ENCODE peak calls at places on chromosomes 3 and 15, in five cellular contexts. T is GM23248, X is MM.1S, F is WERI-Rb-1, L is transverse colon. P is an unnamed sample. For H3K27me3, the result is how much of the 10 kb centered on the place peaks cover.

GRCh38 chr3:151278223-151278622 is at the start of gene P2RY14:
- DNase-seq in T (no peak), X (no peak), F (no peak), L (no peak), P (no peak)

GRCh38 chr15:52493968-52494367 is 34.7 kb downstream of the MYO5A start:
- DNase-seq in T (peak), X (no peak), F (no peak), L (no peak), P (no peak)

GRCh38 chr3:127304121-127304744 is 16.4 kb upstream of the PRR20G start:
- DNase-seq in T (no peak), X (peak), F (peak), L (peak), P (peak)

GRCh38 chr3:182683335-182684257 is 109.7 kb upstream of the ATP11B start:
- DNase-seq in T (peak), X (peak), F (peak), L (peak), P (peak)

GRCh38 chr3:32569540-32570425 is 875 bp downstream of the DYNC1LI1 start:
- DNase-seq in T (peak), X (peak), F (peak), L (peak), P (peak)

GRCh38 chr3:189710620-189711388 is 79.6 kb downstream of the TP63 start:
- DNase-seq in T (peak), X (no peak), F (no peak), L (peak), P (peak)

GRCh38 chr15:51425517-51426033 is 84.1 kb downstream of the GLDN start:
- DNase-seq in T (no peak), X (no peak), F (no peak), L (no peak), P (no peak)

GRCh38 chr15:58016776-58017175 is 48.7 kb downstream of the ALDH1A2 start:
- DNase-seq in T (peak), X (no peak), F (no peak), L (no peak), P (no peak)

GRCh38 chr3:177538743-177539730 is 341.8 kb upstream of the TBL1XR1 start:
- DNase-seq in T (no peak), X (peak), F (no peak), L (no peak), P (no peak)

GRCh38 chr3:61358364-61358763 is 107.1 kb upstream of the FHIT start:
- DNase-seq in T (no peak), X (peak), F (peak), L (peak), P (no peak)

GRCh38 chr3:170507063-170507462 is 78.8 kb downstream of the SLC7A14 start:
- DNase-seq in T (no peak), X (no peak), F (no peak), L (no peak), P (no peak)

GRCh38 chr15:40470423-40471104 is at the start of gene CHST14:
- DNase-seq in T (peak), X (peak), F (peak), L (peak), P (peak)

GRCh38 chr15:90412356-90413194 is 24.5 kb downstream of the IQGAP1 start:
- DNase-seq in T (peak), X (no peak), F (no peak), L (peak), P (no peak)

GRCh38 chr3:98974442-98974841 is 72.9 kb upstream of the DCBLD2 start:
- DNase-seq in T (no peak), X (no peak), F (no peak), L (no peak), P (no peak)

GRCh38 chr15:48954538-48954937 is 9.2 kb downstream of the SHC4 start:
- DNase-seq in T (peak), X (no peak), F (no peak), L (no peak), P (no peak)

GRCh38 chr15:96347181-96348111 is 16.9 kb downstream of the NR2F2 start:
- DNase-seq in T (no peak), X (no peak), F (no peak), L (no peak), P (peak)

GRCh38 chr15:47442366-47442765 is 274.9 kb upstream of the SEMA6D start:
- DNase-seq in T (no peak), X (no peak), F (no peak), L (no peak), P (no peak)

GRCh38 chr3:8903191-8903590 is 60.1 kb downstream of the RAD18 start:
- DNase-seq in T (no peak), X (no peak), F (no peak), L (no peak), P (no peak)

GRCh38 chr3:18412684-18413083 is 12.5 kb downstream of the SATB1 start:
- DNase-seq in T (no peak), X (no peak), F (no peak), L (no peak), P (no peak)

GRCh38 chr3:71879089-71879488 is 94.1 kb upstream of the PROK2 start:
- DNase-seq in T (no peak), X (no peak), F (peak), L (no peak), P (no peak)

GRCh38 chr3:100289339-100289738 is 28.5 kb downstream of the TBC1D23 start:
- DNase-seq in T (peak), X (no peak), F (no peak), L (no peak), P (no peak)

GRCh38 chr3:128296469-128297251 is 143.4 kb downstream of the EEFSEC start:
- DNase-seq in T (no peak), X (no peak), F (no peak), L (no peak), P (peak)

GRCh38 chr15:82014989-82015388 is 30.8 kb downstream of the MEX3B start:
- DNase-seq in T (peak), X (no peak), F (no peak), L (no peak), P (no peak)

GRCh38 chr15:22811640-22812039 is 25.2 kb downstream of the NIPA1 start:
- DNase-seq in T (peak), X (no peak), F (peak), L (peak), P (peak)

GRCh38 chr3:17333893-17334292 is 408.5 kb downstream of the TBC1D5 start:
- DNase-seq in T (no peak), X (no peak), F (no peak), L (no peak), P (no peak)

GRCh38 chr15:80777836-80778620 is 1.1 kb upstream of the CEMIP start:
- DNase-seq in T (peak), X (no peak), F (no peak), L (no peak), P (no peak)

GRCh38 chr15:85086855-85087254 is 105.2 kb downstream of the PDE8A start:
- DNase-seq in T (no peak), X (no peak), F (no peak), L (no peak), P (no peak)

GRCh38 chr3:160754371-160754854 is 1.6 kb upstream of the PPM1L start:
- DNase-seq in T (peak), X (peak), F (peak), L (peak), P (peak)

GRCh38 chr3:152402698-152403456 is 134.1 kb downstream of the MBNL1 start:
- DNase-seq in T (no peak), X (no peak), F (no peak), L (no peak), P (no peak)

GRCh38 chr3:134406331-134407246 is 32.3 kb upstream of the AMOTL2 start:
- DNase-seq in T (peak), X (no peak), F (peak), L (peak), P (peak)

GRCh38 chr3:96831175-96831574 is 16.8 kb downstream of the EPHA6 start:
- DNase-seq in T (no peak), X (no peak), F (no peak), L (no peak), P (no peak)

GRCh38 chr3:186107148-186108105 is 1.5 kb downstream of the ETV5 start:
- DNase-seq in T (peak), X (peak), F (peak), L (peak), P (peak)

GRCh38 chr3:135736740-135737139 is 228.8 kb upstream of the PPP2R3A start:
- DNase-seq in T (peak), X (peak), F (peak), L (peak), P (peak)

GRCh38 chr15:83436513-83437158 is 10.5 kb upstream of the SH3GL3 start:
- DNase-seq in T (peak), X (no peak), F (peak), L (no peak), P (peak)

GRCh38 chr3:39184081-39184967 is 8.1 kb downstream of the XIRP1 start:
- DNase-seq in T (no peak), X (no peak), F (no peak), L (no peak), P (no peak)

GRCh38 chr3:39180183-39180545 is 12.2 kb downstream of the XIRP1 start:
- DNase-seq in T (no peak), X (no peak), F (no peak), L (no peak), P (no peak)

GRCh38 chr3:39183231-39184080 is 8.9 kb downstream of the XIRP1 start:
- DNase-seq in T (no peak), X (no peak), F (peak), L (no peak), P (no peak)

GRCh38 chr3:39180546-39181346 is 11.6 kb downstream of the XIRP1 start:
- DNase-seq in T (peak), X (peak), F (peak), L (peak), P (peak)

GRCh38 chr3:39181408-39182335 is 10.7 kb downstream of the XIRP1 start:
- DNase-seq in T (no peak), X (no peak), F (no peak), L (no peak), P (no peak)
- H3K4me3 ChIP-seq in T (peak), X (peak), F (no peak), L (no peak), P (peak)

DNA sequence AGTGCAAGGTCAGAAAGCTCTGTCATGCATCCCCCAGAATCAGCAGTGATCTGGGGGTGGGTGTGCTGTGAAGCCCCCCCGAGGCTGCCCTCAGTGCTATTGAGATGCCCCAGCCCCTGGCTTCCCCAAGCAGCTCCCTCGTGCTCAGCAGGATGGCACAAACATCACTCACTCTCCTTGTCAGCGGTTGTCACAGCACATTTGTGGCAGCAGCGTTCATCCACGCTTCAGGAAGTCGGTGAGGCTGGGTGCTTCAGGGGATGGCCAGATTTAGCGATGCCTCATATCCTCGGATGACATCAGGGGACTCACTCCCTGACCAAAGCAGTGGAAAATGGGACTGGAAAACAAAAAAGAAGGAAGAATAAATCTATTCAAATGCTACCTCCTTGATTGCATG is 54.4 kb upstream of the SLC6A11 start:
- DNase-seq in T (no peak), X (no peak), F (no peak), L (no peak), P (no peak)
- H3K27me3 ChIP-seq in T (under half), X (under half), F (under half), L (under half), P (under half)

GRCh38 chr3:146157325-146158060 is 3.5 kb downstream of the PLOD2 start:
- DNase-seq in T (no peak), X (no peak), F (no peak), L (no peak), P (no peak)
- H3K4me3 ChIP-seq in T (peak), X (peak), F (no peak), L (no peak), P (no peak)

GRCh38 chr3:2771193-2771592 is 339.0 kb downstream of the IL5RA start:
- DNase-seq in T (no peak), X (no peak), F (no peak), L (no peak), P (no peak)
- H3K27me3 ChIP-seq in T (under half), X (under half), F (under half), L (under half), P (under half)

GRCh38 chr3:36824443-36824842 is 60.1 kb upstream of the DCLK3 start:
- DNase-seq in T (no peak), X (no peak), F (no peak), L (no peak), P (no peak)

GRCh38 chr3:36827133-36827532 is 62.8 kb upstream of the DCLK3 start:
- DNase-seq in T (peak), X (no peak), F (peak), L (no peak), P (no peak)

GRCh38 chr3:36823806-36824205 is 59.5 kb upstream of the DCLK3 start:
- DNase-seq in T (no peak), X (no peak), F (peak), L (no peak), P (no peak)

GRCh38 chr3:36826240-36826639 is 61.9 kb upstream of the DCLK3 start:
- DNase-seq in T (no peak), X (no peak), F (no peak), L (no peak), P (no peak)
- H3K4me3 ChIP-seq in T (no peak), X (no peak), F (no peak), L (no peak), P (no peak)

GRCh38 chr3:137765310-137766033 is 1.4 kb downstream of the SOX14 start:
- DNase-seq in T (no peak), X (no peak), F (no peak), L (no peak), P (peak)

GRCh38 chr3:137767146-137768020 is 3.3 kb downstream of the SOX14 start:
- DNase-seq in T (no peak), X (no peak), F (peak), L (no peak), P (peak)

GRCh38 chr3:137768021-137768360 is 3.9 kb downstream of the SOX14 start:
- DNase-seq in T (no peak), X (no peak), F (no peak), L (no peak), P (peak)

GRCh38 chr3:137764563-137765309 is 621 bp downstream of the SOX14 start:
- DNase-seq in T (no peak), X (no peak), F (no peak), L (no peak), P (peak)

GRCh38 chr3:137766069-137766960 is 2.2 kb downstream of the SOX14 start:
- DNase-seq in T (no peak), X (no peak), F (no peak), L (no peak), P (peak)
- H3K27me3 ChIP-seq in T (half or more), X (under half), F (half or more), L (half or more), P (half or more)

DNA sequence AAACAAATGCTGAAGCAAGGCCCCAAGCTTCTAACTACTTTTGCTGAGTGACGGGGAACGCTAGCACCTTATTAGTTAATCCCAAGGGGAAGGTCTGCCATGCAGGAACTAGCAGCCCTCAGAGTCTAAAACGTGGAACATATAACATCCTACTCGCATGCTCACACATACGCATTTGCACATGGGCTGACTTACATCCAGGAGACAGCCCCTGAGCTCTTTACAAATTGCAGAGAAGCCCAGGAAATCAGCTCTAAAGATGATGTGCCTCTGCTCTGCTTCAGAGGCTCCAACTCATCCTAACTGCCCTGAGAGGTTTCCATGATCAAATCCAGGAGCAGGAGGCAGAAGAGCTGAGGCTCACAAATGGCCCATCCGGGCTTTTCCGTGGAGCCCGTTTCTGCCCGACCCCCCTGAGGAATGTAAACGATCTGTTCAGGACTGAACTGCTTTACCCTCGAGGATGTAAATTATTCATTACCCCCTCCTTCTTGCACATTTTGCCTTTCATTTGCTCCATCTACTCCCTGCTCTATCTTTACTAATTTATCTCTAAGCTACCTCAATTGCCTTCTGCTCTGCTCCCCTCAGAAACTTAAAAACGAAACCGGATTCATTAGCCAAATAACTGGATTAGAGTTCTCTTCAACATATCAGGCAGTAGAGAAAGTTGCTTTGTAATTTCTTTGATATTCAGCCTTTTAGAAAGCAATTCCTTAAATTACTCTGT is 141.9 kb upstream of the CCDC54 start:
- DNase-seq in T (peak), X (no peak), F (peak), L (no peak), P (peak)
- H3K4me3 ChIP-seq in T (peak), X (peak), F (peak), L (peak), P (no peak)

DNA sequence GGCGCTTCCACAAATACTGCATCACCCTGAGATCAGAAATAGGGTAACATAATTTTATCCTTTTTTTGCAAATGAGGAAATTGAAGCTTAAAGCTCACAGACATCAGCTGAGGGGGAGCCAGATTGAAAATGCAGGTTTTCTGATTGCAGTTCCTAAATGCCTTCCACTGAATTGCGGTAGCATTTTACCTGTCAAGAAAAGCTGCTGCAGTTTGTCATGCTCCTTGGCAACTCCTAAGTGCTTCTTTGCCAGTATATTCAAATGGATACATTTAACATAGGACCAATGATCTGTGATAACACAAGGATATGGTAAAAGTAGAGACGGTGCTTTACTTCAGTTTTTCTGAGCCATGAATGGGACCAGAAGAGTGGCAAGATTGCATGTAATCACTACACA is 50.5 kb downstream of the SPATA16 start:
- DNase-seq in T (no peak), X (no peak), F (no peak), L (no peak), P (no peak)
- H3K27me3 ChIP-seq in T (under half), X (under half), F (under half), L (under half), P (under half)